ENCODE peak calls at places on chromosome 3, in six cellular contexts. W is transverse colon; N is fibroblast of lung; L is CD8-positive, alpha-beta memory T cell; J is adipocyte; A is stomach. G is an unnamed sample.

GRCh38 chr3:175270199-175270837 is 411.2 kb downstream of the NAALADL2 start:
- DNase-seq in N (peak; percentile 70), W (no peak), J (peak; percentile 82), L (no peak), A (no peak), G (no peak)

GRCh38 chr3:31391150-31391549 is 141.6 kb upstream of the STT3B start:
- DNase-seq in A (no peak), L (no peak), N (no peak), J (no peak), W (no peak), G (no peak)

GRCh38 chr3:9098716-9099675 is 135.7 kb upstream of the RAD18 start:
- DNase-seq in W (no peak), A (no peak), J (no peak), L (no peak), N (no peak), G (no peak)

GRCh38 chr3:88334187-88334868 is 184.6 kb downstream of the C3orf38 start:
- DNase-seq in N (no peak), W (no peak), J (no peak), L (no peak), A (no peak), G (no peak)

GRCh38 chr3:145219355-145220196 is 941.4 kb downstream of the PLOD2 start:
- DNase-seq in A (no peak), J (peak; percentile 39), L (no peak), N (no peak), W (no peak), G (no peak)

GRCh38 chr3:100556656-100557310 is 52.6 kb upstream of the ADGRG7 start:
- DNase-seq in N (peak; percentile 75), L (no peak), A (no peak), J (peak; percentile 61), W (no peak), G (no peak)

GRCh38 chr3:174532776-174533175 is 326.4 kb upstream of the NAALADL2 start:
- DNase-seq in N (no peak), A (no peak), L (no peak), W (no peak), J (no peak), G (no peak)

GRCh38 chr3:10371167-10371566 is 50.3 kb upstream of the SEC13 start:
- DNase-seq in N (no peak), J (no peak), L (no peak), W (no peak), A (no peak), G (no peak)

GRCh38 chr3:7977245-7978103 is 524.1 kb upstream of the LMCD1 start:
- DNase-seq in W (no peak), L (no peak), A (no peak), J (no peak), N (peak; percentile 4), G (no peak)

GRCh38 chr3:159796226-159796625 is 192.4 kb upstream of the IL12A start:
- DNase-seq in W (no peak), L (no peak), A (no peak), J (no peak), N (no peak), G (no peak)

GRCh38 chr3:194100856-194101390 is 35.0 kb upstream of the HES1 start:
- DNase-seq in L (no peak), J (no peak), A (no peak), N (no peak), W (peak; percentile 31), G (no peak)

GRCh38 chr3:111688190-111688800 is 93.1 kb upstream of the ZBED2 start:
- DNase-seq in W (no peak), J (no peak), A (no peak), L (no peak), N (no peak), G (no peak)

GRCh38 chr3:81716870-81717509 is 44.5 kb downstream of the GBE1 start:
- DNase-seq in A (peak; percentile 46), W (no peak), N (peak; percentile 78), L (no peak), J (peak; percentile 87), G (no peak)

GRCh38 chr3:63908081-63908736 is 4.0 kb downstream of the SCAANT1 start:
- DNase-seq in N (peak; percentile 58), J (peak; percentile 33), A (no peak), L (no peak), W (no peak), G (no peak)

GRCh38 chr3:63908776-63909175 is 3.4 kb downstream of the SCAANT1 start:
- DNase-seq in A (no peak), W (no peak), N (no peak), J (no peak), L (no peak), G (no peak)

GRCh38 chr3:63909431-63909830 is 2.8 kb downstream of the SCAANT1 start:
- DNase-seq in W (no peak), J (no peak), N (peak; percentile 69), L (no peak), A (no peak), G (no peak)

GRCh38 chr3:63910873-63911272 is 1.3 kb downstream of the SCAANT1 start:
- DNase-seq in L (no peak), J (no peak), A (no peak), N (peak; percentile 20), W (no peak), G (peak; percentile 62)

GRCh38 chr3:63905731-63906620 is 6.2 kb downstream of the SCAANT1 start:
- DNase-seq in N (no peak), J (no peak), L (no peak), A (no peak), W (no peak), G (no peak)
- H3K4me1 ChIP-seq in N (peaks cover 7% of the 10 kb centered on the region), J (peaks cover 26% of the 10 kb centered on the region), L (peaks cover 9% of the 10 kb centered on the region), A (peaks cover 10% of the 10 kb centered on the region), W (peaks cover 7% of the 10 kb centered on the region), G (peaks cover 6% of the 10 kb centered on the region)

GRCh38 chr3:132790806-132791205 is 68.6 kb upstream of the NPHP3 start:
- DNase-seq in A (no peak), L (no peak), J (no peak), W (no peak), N (no peak), G (no peak)

GRCh38 chr3:132787616-132788015 is 65.4 kb upstream of the NPHP3 start:
- DNase-seq in A (no peak), W (no peak), N (peak; percentile 81), J (peak; percentile 53), L (no peak), G (no peak)

GRCh38 chr3:132786890-132787289 is 64.7 kb upstream of the NPHP3 start:
- DNase-seq in J (no peak), A (no peak), W (no peak), L (no peak), N (no peak), G (no peak)

GRCh38 chr3:132788299-132788698 is 66.1 kb upstream of the NPHP3 start:
- DNase-seq in A (no peak), L (no peak), N (peak; percentile 97), J (peak; percentile 95), W (no peak), G (no peak)

DNA sequence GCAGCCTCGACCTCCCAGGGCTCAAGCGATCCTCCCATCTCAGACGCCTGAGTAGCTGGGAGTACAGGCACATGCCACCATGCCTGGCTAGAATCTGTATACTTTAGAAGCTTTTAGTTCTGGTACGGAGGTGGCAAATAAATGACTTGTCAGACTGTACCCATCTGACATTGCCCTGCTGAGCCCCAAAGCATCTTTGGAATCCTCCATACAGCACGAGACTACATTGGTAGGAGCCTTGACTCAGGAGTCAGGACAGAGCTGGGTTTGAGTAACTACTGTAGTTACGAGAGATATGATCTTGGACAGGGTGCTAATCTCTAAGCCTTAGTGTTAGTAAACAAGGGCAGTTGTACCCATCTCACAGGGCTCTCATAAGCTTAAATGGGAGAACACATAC is 67.8 kb upstream of the NPHP3 start:
- DNase-seq in W (no peak), J (no peak), N (no peak), L (no peak), A (no peak), G (no peak)
- H3K4me1 ChIP-seq in W (no peaks in the 10 kb centered on the region), J (peaks cover 20% of the 10 kb centered on the region), N (no peaks in the 10 kb centered on the region), L (no peaks in the 10 kb centered on the region), A (peaks cover 5% of the 10 kb centered on the region), G (no peaks in the 10 kb centered on the region)

GRCh38 chr3:4849739-4850138 is 129.5 kb upstream of the BHLHE40 start:
- DNase-seq in N (no peak), J (no peak), L (no peak), W (no peak), A (no peak), G (no peak)

GRCh38 chr3:4850928-4851265 is 128.3 kb upstream of the BHLHE40 start:
- DNase-seq in J (no peak), L (no peak), A (no peak), N (no peak), W (no peak), G (no peak)

GRCh38 chr3:4850211-4850927 is 128.9 kb upstream of the BHLHE40 start:
- DNase-seq in J (no peak), N (no peak), L (no peak), A (no peak), W (no peak), G (no peak)

GRCh38 chr3:4848176-4848575 is 131.1 kb upstream of the BHLHE40 start:
- DNase-seq in A (no peak), L (no peak), J (no peak), N (no peak), W (no peak), G (no peak)

GRCh38 chr3:4849136-4849535 is 130.1 kb upstream of the BHLHE40 start:
- DNase-seq in A (no peak), L (no peak), N (no peak), J (no peak), W (no peak), G (no peak)
- H3K4me1 ChIP-seq in A (peaks cover 13% of the 10 kb centered on the region), L (peaks cover 82% of the 10 kb centered on the region), N (no peaks in the 10 kb centered on the region), J (no peaks in the 10 kb centered on the region), W (no peaks in the 10 kb centered on the region), G (peaks cover 26% of the 10 kb centered on the region)

DNA sequence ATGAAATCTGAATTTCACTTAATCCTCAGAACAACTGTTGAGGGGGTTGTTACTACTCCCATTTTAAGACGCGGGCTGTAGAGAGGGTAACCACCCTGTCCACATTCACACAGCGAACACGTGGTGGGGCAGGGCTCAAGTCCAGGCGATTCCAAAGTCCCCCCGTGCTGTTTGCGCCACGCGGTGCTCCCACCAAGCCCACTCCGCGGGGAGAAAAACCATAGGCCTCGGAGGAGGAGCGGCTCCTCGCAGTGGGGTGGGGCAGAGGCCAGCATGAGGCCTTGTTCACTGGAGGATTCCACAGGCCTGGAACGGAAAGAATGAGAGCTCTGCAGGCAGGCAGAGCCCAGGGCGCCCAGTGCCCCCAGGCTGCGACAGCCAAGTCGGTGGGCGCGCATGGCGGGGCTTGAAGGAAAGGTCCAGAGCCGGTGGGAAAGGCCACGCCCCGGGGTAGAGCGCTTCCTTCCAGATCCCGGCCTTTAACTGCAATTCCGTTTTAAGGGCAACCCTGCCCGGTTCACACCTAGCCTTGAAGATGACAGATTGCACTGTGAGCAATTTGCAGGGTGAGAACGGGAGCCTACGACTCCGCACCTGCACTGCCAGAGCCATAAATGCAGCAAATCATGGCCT is 161.8 kb upstream of the TBL1XR1 start:
- DNase-seq in L (peak; percentile 24), J (no peak), W (peak; percentile 82), A (peak; percentile 41), N (no peak), G (peak; percentile 9)
- H3K4me1 ChIP-seq in L (peaks cover 41% of the 10 kb centered on the region), J (peaks cover 40% of the 10 kb centered on the region), W (peaks cover 65% of the 10 kb centered on the region), A (peaks cover 76% of the 10 kb centered on the region), N (peaks cover 21% of the 10 kb centered on the region), G (peaks cover 49% of the 10 kb centered on the region)

GRCh38 chr3:141505166-141505565 is 18.3 kb downstream of the RASA2 start:
- DNase-seq in W (no peak), L (no peak), N (no peak), A (no peak), J (no peak), G (no peak)
- H3K4me1 ChIP-seq in W (no peaks in the 10 kb centered on the region), L (peaks cover 97% of the 10 kb centered on the region), N (no peaks in the 10 kb centered on the region), A (peaks cover 36% of the 10 kb centered on the region), J (peaks cover 5% of the 10 kb centered on the region), G (peaks cover 82% of the 10 kb centered on the region)